ENCODE peak calls at places on chromosomes 7 and 10, in four cellular contexts. M, F, J and K are unnamed samples.

GRCh38 chr10:56593120-56593519 is 232.1 kb upstream of the ZWINT start:
- DNase-seq in M (no peak), F (no peak), J (no peak), K (no peak)

GRCh38 chr7:123070702-123071286 is 75.3 kb upstream of the TAS2R16 start:
- DNase-seq in M (peak), F (no peak), J (peak), K (peak)

GRCh38 chr7:129644634-129645230 is 33.2 kb downstream of the NRF1 start:
- DNase-seq in M (peak), F (no peak), J (peak), K (peak)

GRCh38 chr7:135253851-135254815 is 20.5 kb downstream of the STRA8 start:
- DNase-seq in M (peak), F (no peak), J (peak), K (peak)

GRCh38 chr10:49617281-49618020 is 3.6 kb downstream of the CHAT start:
- DNase-seq in M (no peak), F (no peak), J (no peak), K (no peak)

GRCh38 chr10:31669367-31669766 is 259.3 kb downstream of the ARHGAP12 start:
- DNase-seq in M (no peak), F (no peak), J (no peak), K (no peak)

GRCh38 chr7:30145521-30145920 is 10.7 kb downstream of the MTURN start:
- DNase-seq in M (no peak), F (no peak), J (no peak), K (no peak)

GRCh38 chr10:6089334-6090219 is 743 bp downstream of the RBM17 start:
- DNase-seq in M (peak), F (peak), J (peak), K (peak)

GRCh38 chr10:103679096-103679790 is 176.1 kb downstream of the SH3PXD2A start:
- DNase-seq in M (no peak), F (no peak), J (no peak), K (no peak)

GRCh38 chr7:79502151-79502550 is 48.7 kb upstream of the MAGI2 start:
- DNase-seq in M (no peak), F (no peak), J (peak), K (no peak)

GRCh38 chr10:27911645-27912044 is 87.2 kb downstream of the ODAD2 start:
- DNase-seq in M (no peak), F (no peak), J (no peak), K (no peak)

GRCh38 chr10:68196707-68197106 is 35.2 kb downstream of the ATOH7 start:
- DNase-seq in M (no peak), F (no peak), J (no peak), K (no peak)

GRCh38 chr7:83015921-83016320 is 146.8 kb downstream of the PCLO start:
- DNase-seq in M (no peak), F (no peak), J (no peak), K (no peak)